ENCODE peak calls at places on chromosomes 2 and 18, in nine cellular contexts. D is OCI-LY7, M is GM23338, Q is PC-9, G is GM23248, R is MM.1S, T is SK-N-SH, E is HCT116, I is Karpas-422. H is an unnamed sample.
A peak's percentile ranks its signal among the peaks of the same experiment; 100 is the strongest.

GRCh38 chr18:54215069-54215468 is 9.4 kb downstream of the MBD2 start:
- DNase-seq in D (no peak), M (no peak), Q (no peak), G (peak; percentile 64), R (no peak), T (no peak), E (no peak), I (no peak), H (no peak)

GRCh38 chr2:60394467-60394866 is 159.0 kb downstream of the BCL11A start:
- DNase-seq in D (no peak), M (no peak), Q (no peak), G (peak; percentile 30), R (no peak), T (no peak), E (no peak), I (no peak), H (peak; percentile 45)

GRCh38 chr2:222576390-222577081 is 79.4 kb downstream of the FARSB start:
- DNase-seq in D (no peak), M (no peak), Q (no peak), G (no peak), R (no peak), T (no peak), E (no peak), I (no peak), H (peak; percentile 23)

GRCh38 chr18:77208969-77209368 is 40.7 kb upstream of the GALR1 start:
- DNase-seq in D (peak; percentile 12), M (no peak), Q (peak; percentile 23), G (peak; percentile 80), R (peak; percentile 59), T (no peak), E (no peak), I (peak; percentile 57), H (peak; percentile 75)

GRCh38 chr2:1548910-1549673 is 135.8 kb downstream of the TPO start:
- DNase-seq in D (no peak), M (no peak), Q (no peak), G (peak; percentile 13), R (no peak), T (no peak), E (no peak), I (no peak), H (peak; percentile 31)

GRCh38 chr2:172081248-172082022 is 3.9 kb upstream of the DLX1 start:
- DNase-seq in D (no peak), M (peak; percentile 76), Q (no peak), G (no peak), R (no peak), T (peak; percentile 19), E (no peak), I (no peak), H (no peak)

GRCh38 chr2:127929449-127929848 is 43.7 kb upstream of the AMMECR1L start:
- DNase-seq in D (no peak), M (no peak), Q (no peak), G (no peak), R (no peak), T (no peak), E (no peak), I (no peak), H (no peak)

GRCh38 chr2:189412330-189412953 is 28.8 kb upstream of the WDR75 start:
- DNase-seq in D (peak; percentile 39), M (peak; percentile 47), Q (peak; percentile 3), G (peak; percentile 65), R (peak; percentile 37), T (peak; percentile 32), E (peak; percentile 24), I (peak; percentile 72), H (peak; percentile 67)

GRCh38 chr2:128271186-128271890 is 47.3 kb downstream of the HS6ST1 start:
- DNase-seq in D (no peak), M (no peak), Q (no peak), G (no peak), R (no peak), T (no peak), E (no peak), I (no peak), H (no peak)

DNA sequence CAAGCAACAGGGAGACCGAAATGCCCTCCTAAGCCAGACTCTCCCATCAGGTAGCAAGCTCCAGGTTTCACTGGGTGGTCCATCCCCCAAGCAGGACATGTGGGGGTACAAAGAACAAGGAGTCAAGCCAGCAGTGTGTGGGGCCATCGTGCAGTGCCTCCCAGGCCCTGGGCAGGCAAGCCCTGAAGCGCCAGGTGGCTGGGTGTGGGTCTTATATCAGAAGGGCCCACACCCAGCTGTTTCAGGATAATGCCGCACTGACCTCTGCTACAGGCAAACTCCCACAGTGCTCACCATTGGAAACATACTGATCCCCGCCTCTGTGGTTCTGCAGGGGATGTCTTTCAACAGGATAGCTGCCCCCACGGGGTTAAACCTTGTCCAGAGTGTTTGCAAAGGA is 174.2 kb upstream of the SMAD2 start:
- DNase-seq in D (no peak), M (no peak), Q (no peak), G (no peak), R (no peak), T (no peak), E (no peak), I (no peak), H (no peak)
- H3K9me2 ChIP-seq in D (no peaks in the 10 kb centered on the region), M (no peaks in the 10 kb centered on the region), Q (no peaks in the 10 kb centered on the region), G (no peaks in the 10 kb centered on the region), R (no peaks in the 10 kb centered on the region), T (no peaks in the 10 kb centered on the region), E (no peaks in the 10 kb centered on the region), I (no peaks in the 10 kb centered on the region), H (no peaks in the 10 kb centered on the region)

GRCh38 chr2:112604952-112605351 is 20.5 kb downstream of the CHCHD5 start:
- DNase-seq in D (no peak), M (no peak), Q (no peak), G (no peak), R (no peak), T (no peak), E (no peak), I (no peak), H (no peak)

GRCh38 chr2:112603731-112604130 is 19.3 kb downstream of the CHCHD5 start:
- DNase-seq in D (no peak), M (no peak), Q (no peak), G (no peak), R (no peak), T (no peak), E (no peak), I (no peak), H (no peak)

GRCh38 chr2:112606567-112606966 is 22.2 kb downstream of the CHCHD5 start:
- DNase-seq in D (no peak), M (no peak), Q (no peak), G (no peak), R (no peak), T (no peak), E (no peak), I (no peak), H (no peak)

GRCh38 chr2:112607680-112608438 is 23.4 kb downstream of the CHCHD5 start:
- DNase-seq in D (no peak), M (no peak), Q (no peak), G (no peak), R (no peak), T (no peak), E (no peak), I (no peak), H (peak; percentile 77)

GRCh38 chr2:112605926-112606325 is 21.5 kb downstream of the CHCHD5 start:
- DNase-seq in D (no peak), M (no peak), Q (no peak), G (no peak), R (no peak), T (no peak), E (no peak), I (no peak), H (no peak)
- H3K9me2 ChIP-seq in D (no peaks in the 10 kb centered on the region), M (no peaks in the 10 kb centered on the region), Q (no peaks in the 10 kb centered on the region), G (no peaks in the 10 kb centered on the region), R (no peaks in the 10 kb centered on the region), T (no peaks in the 10 kb centered on the region), E (no peaks in the 10 kb centered on the region), I (no peaks in the 10 kb centered on the region), H (peaks cover 7% of the 10 kb centered on the region)

GRCh38 chr2:122029456-122029855 is 274.0 kb downstream of the TSN start:
- DNase-seq in D (no peak), M (no peak), Q (no peak), G (no peak), R (no peak), T (no peak), E (no peak), I (no peak), H (no peak)

GRCh38 chr2:122029945-122030344 is 274.5 kb downstream of the TSN start:
- DNase-seq in D (no peak), M (no peak), Q (no peak), G (no peak), R (no peak), T (no peak), E (no peak), I (no peak), H (no peak)

GRCh38 chr2:122028371-122029102 is 273.1 kb downstream of the TSN start:
- DNase-seq in D (no peak), M (no peak), Q (no peak), G (peak; percentile 90), R (no peak), T (no peak), E (no peak), I (peak; percentile 21), H (peak; percentile 33)

GRCh38 chr2:122031544-122032263 is 276.3 kb downstream of the TSN start:
- DNase-seq in D (no peak), M (no peak), Q (no peak), G (peak; percentile 21), R (no peak), T (peak; percentile 50), E (no peak), I (peak; percentile 77), H (no peak)

DNA sequence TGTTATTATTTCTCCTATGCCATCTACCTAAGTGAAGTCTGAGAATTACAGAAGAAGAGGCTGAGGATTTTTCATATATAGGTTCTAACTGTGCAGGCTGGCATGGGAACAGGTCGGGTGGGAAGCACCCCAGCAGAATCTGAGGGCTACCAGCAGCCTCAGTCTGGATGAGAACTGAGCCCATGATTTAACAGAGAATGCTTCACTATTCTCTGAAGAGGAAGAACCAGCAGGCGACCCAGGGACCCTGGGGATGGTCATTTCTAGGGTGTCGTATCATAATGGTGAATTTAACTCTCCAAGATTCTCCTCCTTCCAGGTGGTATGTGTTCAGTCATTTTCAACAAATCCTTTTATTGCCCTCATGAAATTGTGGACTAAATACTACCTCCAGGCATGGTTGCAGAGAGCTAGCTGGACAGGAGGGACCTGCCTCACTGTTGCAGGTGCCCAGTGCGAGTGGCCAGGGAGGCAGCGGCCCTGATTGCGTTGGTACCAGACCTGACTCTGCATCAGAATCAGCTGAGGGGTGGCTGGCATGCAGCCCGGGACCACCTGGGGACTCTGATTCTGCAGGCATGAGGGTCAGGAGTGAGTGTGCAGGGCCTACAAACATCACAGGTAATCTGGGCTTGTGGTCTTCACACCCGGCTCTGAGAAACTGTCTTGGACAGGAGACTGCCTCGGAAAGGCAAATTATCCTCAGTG is 272.2 kb downstream of the TSN start:
- DNase-seq in D (no peak), M (no peak), Q (no peak), G (no peak), R (no peak), T (no peak), E (no peak), I (peak; percentile 6), H (no peak)
- H3K9me2 ChIP-seq in D (no peaks in the 10 kb centered on the region), M (no peaks in the 10 kb centered on the region), Q (no peaks in the 10 kb centered on the region), G (no peaks in the 10 kb centered on the region), R (no peaks in the 10 kb centered on the region), T (no peaks in the 10 kb centered on the region), E (no peaks in the 10 kb centered on the region), I (no peaks in the 10 kb centered on the region), H (no peaks in the 10 kb centered on the region)

GRCh38 chr2:190641469-190641868 is 7.4 kb upstream of the NAB1 start:
- DNase-seq in D (no peak), M (no peak), Q (no peak), G (no peak), R (no peak), T (no peak), E (no peak), I (no peak), H (no peak)
- H3K9me2 ChIP-seq in D (no peaks in the 10 kb centered on the region), M (no peaks in the 10 kb centered on the region), Q (no peaks in the 10 kb centered on the region), G (no peaks in the 10 kb centered on the region), R (no peaks in the 10 kb centered on the region), T (no peaks in the 10 kb centered on the region), E (no peaks in the 10 kb centered on the region), I (no peaks in the 10 kb centered on the region), H (no peaks in the 10 kb centered on the region)

GRCh38 chr18:63975632-63976031 is 5.8 kb downstream of the SERPINB8 start:
- DNase-seq in D (no peak), M (no peak), Q (no peak), G (no peak), R (no peak), T (no peak), E (no peak), I (no peak), H (no peak)
- H3K9me2 ChIP-seq in D (no peaks in the 10 kb centered on the region), M (no peaks in the 10 kb centered on the region), Q (no peaks in the 10 kb centered on the region), G (no peaks in the 10 kb centered on the region), R (no peaks in the 10 kb centered on the region), T (no peaks in the 10 kb centered on the region), E (no peaks in the 10 kb centered on the region), I (no peaks in the 10 kb centered on the region), H (no peaks in the 10 kb centered on the region)

H was measured in PC-3.